ENCODE peak calls at places on chromosomes 7 and 10, in six cellular contexts. R is endodermal cell; J is SJSA1; A is GM04503; C is DMS79 treated with DMSO at 0.1 percent for 48 hours; K is CD4-positive, CD25-positive, alpha-beta regulatory T cell. D is an unnamed sample.

GRCh38 chr10:121461307-121461706 is 136.9 kb downstream of the FGFR2 start:
- DNase-seq in K (no peak), R (no peak), J (no peak), C (no peak), A (no peak), D (no peak)

GRCh38 chr10:29392376-29393021 is 103.6 kb downstream of the LYZL1 start:
- DNase-seq in J (peak), R (peak), A (no peak), C (peak), K (no peak), D (no peak)

GRCh38 chr7:33771422-33771821 is 133.9 kb upstream of the BMPER start:
- DNase-seq in C (no peak), K (no peak), J (no peak), A (no peak), R (no peak), D (no peak)

GRCh38 chr10:33477291-33478088 is 143.0 kb upstream of the NRP1 start:
- DNase-seq in J (no peak), A (no peak), K (no peak), R (no peak), C (peak), D (no peak)

GRCh38 chr7:129363-130221 is 62.8 kb upstream of the FAM20C start:
- DNase-seq in C (peak), A (peak), R (peak), K (no peak), J (no peak), D (peak)

GRCh38 chr7:137755438-137755837 is 91.3 kb downstream of the DGKI start:
- DNase-seq in A (no peak), J (no peak), R (no peak), K (no peak), C (peak), D (no peak)

GRCh38 chr7:151453326-151453791 is 13.4 kb upstream of the CRYGN start:
- DNase-seq in A (no peak), R (peak), C (no peak), J (no peak), K (no peak), D (no peak)

GRCh38 chr7:42128703-42129102 is 108.3 kb downstream of the GLI3 start:
- DNase-seq in A (no peak), J (no peak), K (no peak), C (no peak), R (peak), D (no peak)

GRCh38 chr7:69422473-69423102 is 175.7 kb upstream of the AUTS2 start:
- DNase-seq in C (no peak), J (no peak), R (no peak), A (no peak), K (no peak), D (no peak)

GRCh38 chr10:49599546-49599945 is 10.6 kb upstream of the SLC18A3 start:
- DNase-seq in C (no peak), J (no peak), A (no peak), K (no peak), R (no peak), D (peak)

GRCh38 chr7:151504715-151505326 is 14.9 kb downstream of the RHEB start:
- DNase-seq in C (no peak), K (no peak), A (no peak), R (no peak), J (no peak), D (no peak)

GRCh38 chr10:114096864-114097263 is 53.2 kb downstream of the ADRB1 start:
- DNase-seq in R (no peak), A (no peak), K (no peak), J (no peak), C (no peak), D (no peak)

GRCh38 chr10:33897255-33897893 is 562.9 kb upstream of the NRP1 start:
- DNase-seq in J (no peak), C (peak), A (no peak), K (no peak), R (no peak), D (no peak)

GRCh38 chr7:77348371-77348813 is 67.8 kb downstream of the GSAP start:
- DNase-seq in A (no peak), K (no peak), C (no peak), J (peak), R (peak), D (no peak)

GRCh38 chr7:22860337-22860736 is 37.7 kb upstream of the TOMM7 start:
- DNase-seq in R (peak), J (no peak), A (no peak), C (no peak), K (no peak), D (no peak)

GRCh38 chr7:99928994-99929729 is at the start of gene GJC3:
- DNase-seq in C (peak), K (peak), A (peak), J (peak), R (peak), D (no peak)

GRCh38 chr7:119283353-119283752 is 989.6 kb upstream of the KCND2 start:
- DNase-seq in A (no peak), R (no peak), K (no peak), C (no peak), J (no peak), D (no peak)

GRCh38 chr10:102951316-102951715 is 33.2 kb downstream of the CNNM2 start:
- DNase-seq in C (no peak), K (no peak), J (no peak), A (no peak), R (no peak), D (no peak)

GRCh38 chr7:77888998-77889397 is 90.4 kb downstream of the PHTF2 start:
- DNase-seq in J (no peak), R (no peak), K (no peak), C (no peak), A (no peak), D (no peak)

GRCh38 chr7:155230169-155230593 is 67.5 kb upstream of the INSIG1 start:
- DNase-seq in K (no peak), R (peak), A (peak), C (no peak), J (peak), D (no peak)

GRCh38 chr10:86368987-86369386 is 2.4 kb upstream of the GRID1 start:
- DNase-seq in A (no peak), J (no peak), C (no peak), K (no peak), R (peak), D (peak)

GRCh38 chr7:45239486-45239885 is 81.9 kb downstream of the RAMP3 start:
- DNase-seq in A (peak), J (no peak), C (no peak), R (no peak), K (no peak), D (no peak)

GRCh38 chr7:102064361-102065025 is 222.2 kb upstream of the SH2B2 start:
- DNase-seq in A (no peak), K (no peak), R (peak), J (peak), C (no peak), D (no peak)

GRCh38 chr7:50792342-50793114 is 9.8 kb upstream of the GRB10 start:
- DNase-seq in R (peak), J (no peak), A (no peak), C (peak), K (no peak), D (peak)

GRCh38 chr7:12053561-12053960 is 157.5 kb upstream of the TMEM106B start:
- DNase-seq in J (no peak), K (no peak), C (no peak), R (no peak), A (no peak), D (no peak)

GRCh38 chr10:10421071-10421470 is 596.6 kb upstream of the CELF2 start:
- DNase-seq in R (no peak), C (no peak), A (no peak), J (no peak), K (no peak), D (no peak)

GRCh38 chr7:100573691-100574361 is at the start of gene SAP25:
- DNase-seq in J (no peak), R (peak), A (no peak), C (no peak), K (no peak), D (no peak)

GRCh38 chr7:87363342-87363741 is 17.9 kb downstream of the CROT start:
- DNase-seq in K (no peak), C (no peak), A (no peak), R (no peak), J (no peak), D (no peak)

GRCh38 chr7:64884085-64884912 is 18.8 kb upstream of the ZNF273 start:
- DNase-seq in K (no peak), A (no peak), J (no peak), R (peak), C (no peak), D (no peak)

GRCh38 chr7:1352656-1353286 is 106.5 kb downstream of the MICALL2 start:
- DNase-seq in C (no peak), J (no peak), A (no peak), R (no peak), K (no peak), D (no peak)

GRCh38 chr10:122567056-122567660 is 6.6 kb downstream of the DMBT1 start:
- DNase-seq in J (no peak), K (no peak), R (peak), C (no peak), A (no peak), D (no peak)